ENCODE peak calls at places on chromosomes 2 and 18, in four cellular contexts. N, T, I and R are unnamed samples.

GRCh38 chr2:200795044-200795443 is 16.7 kb upstream of the BZW1 start:
- DNase-seq in N (no peak), T (no peak), I (peak), R (no peak)

GRCh38 chr2:43178602-43179542 is 47.5 kb downstream of the ZFP36L2 start:
- DNase-seq in N (no peak), T (no peak), I (peak), R (peak)

GRCh38 chr2:220455389-220455788 is 828.0 kb downstream of the SLC4A3 start:
- DNase-seq in N (no peak), T (no peak), I (no peak), R (no peak)

GRCh38 chr2:70087703-70088507 is 628 bp downstream of the PCBP1 start:
- DNase-seq in N (peak), T (no peak), I (no peak), R (no peak)

GRCh38 chr2:217055624-217056023 is 195.8 kb upstream of the TNP1 start:
- DNase-seq in N (no peak), T (no peak), I (no peak), R (no peak)

GRCh38 chr18:23718243-23718720 is 29.0 kb downstream of the LAMA3 start:
- DNase-seq in N (no peak), T (no peak), I (no peak), R (no peak)

GRCh38 chr2:164430166-164430783 is 191.0 kb downstream of the GRB14 start:
- DNase-seq in N (peak), T (no peak), I (peak), R (peak)

GRCh38 chr18:23541349-23542093 is 38.2 kb downstream of the RMC1 start:
- DNase-seq in N (no peak), T (no peak), I (no peak), R (no peak)

GRCh38 chr2:28683100-28683706 is 68.4 kb upstream of the PPP1CB start:
- DNase-seq in N (peak), T (no peak), I (peak), R (peak)

GRCh38 chr2:161604901-161605300 is 19.3 kb upstream of the SLC4A10 start:
- DNase-seq in N (no peak), T (no peak), I (no peak), R (no peak)

GRCh38 chr2:237691908-237692600 is 64.7 kb downstream of the LRRFIP1 start:
- DNase-seq in N (peak), T (peak), I (peak), R (peak)

GRCh38 chr2:240707046-240707756 is 15.5 kb downstream of the AQP12A start:
- DNase-seq in N (no peak), T (no peak), I (no peak), R (no peak)

GRCh38 chr2:182611009-182611408 is 105.0 kb upstream of the DNAJC10 start:
- DNase-seq in N (no peak), T (no peak), I (no peak), R (no peak)

GRCh38 chr2:86078801-86079545 is 26.7 kb downstream of the POLR1A start:
- DNase-seq in N (peak), T (peak), I (no peak), R (peak)

GRCh38 chr18:51506811-51507210 is 309.3 kb upstream of the MEX3C start:
- DNase-seq in N (no peak), T (no peak), I (no peak), R (no peak)

GRCh38 chr2:59996830-59997229 is 556.6 kb downstream of the BCL11A start:
- DNase-seq in N (no peak), T (no peak), I (no peak), R (no peak)

GRCh38 chr2:151637284-151637781 is 96.9 kb downstream of the NEB start:
- DNase-seq in N (no peak), T (no peak), I (no peak), R (no peak)

GRCh38 chr18:77077836-77078456 is 54.6 kb downstream of the MBP start:
- DNase-seq in N (no peak), T (no peak), I (no peak), R (no peak)

GRCh38 chr2:146730882-146731281 is 1113.9 kb upstream of the ACVR2A start:
- DNase-seq in N (no peak), T (no peak), I (no peak), R (no peak)

GRCh38 chr2:9318461-9319337 is 104.6 kb downstream of the ITGB1BP1 start:
- DNase-seq in N (no peak), T (no peak), I (no peak), R (no peak)

GRCh38 chr2:159904565-159905281 is 106.7 kb upstream of the CD302 start:
- DNase-seq in N (no peak), T (no peak), I (peak), R (no peak)

GRCh38 chr18:79940126-79940813 is 11.2 kb downstream of the SLC66A2 start:
- DNase-seq in N (no peak), T (no peak), I (no peak), R (no peak)

GRCh38 chr2:215451012-215451756 is 15.3 kb upstream of the FN1 start:
- DNase-seq in N (no peak), T (no peak), I (no peak), R (no peak)

GRCh38 chr2:121359937-121360565 is 75.0 kb upstream of the TFCP2L1 start:
- DNase-seq in N (peak), T (no peak), I (no peak), R (no peak)

GRCh38 chr2:72527424-72527823 is 298.4 kb downstream of the EXOC6B start:
- DNase-seq in N (no peak), T (no peak), I (no peak), R (no peak)

GRCh38 chr18:57846258-57846657 is 43.1 kb upstream of the ATP8B1 start:
- DNase-seq in N (no peak), T (no peak), I (peak), R (no peak)

GRCh38 chr18:63322908-63323634 is 3.5 kb upstream of the BCL2 start:
- DNase-seq in N (peak), T (peak), I (peak), R (peak)

GRCh38 chr2:180359522-180360282 is 352.6 kb upstream of the CWC22 start:
- DNase-seq in N (no peak), T (no peak), I (peak), R (no peak)

GRCh38 chr2:54606393-54606973 is 117.0 kb upstream of the EML6 start:
- DNase-seq in N (peak), T (no peak), I (no peak), R (no peak)

GRCh38 chr2:220163486-220163885 is 536.1 kb downstream of the SLC4A3 start:
- DNase-seq in N (no peak), T (no peak), I (no peak), R (no peak)

GRCh38 chr2:240600451-240600961 is 14.0 kb downstream of the CAPN10 start:
- DNase-seq in N (no peak), T (no peak), I (no peak), R (no peak)

GRCh38 chr2:225895126-225895525 is 495.6 kb downstream of the NYAP2 start:
- DNase-seq in N (no peak), T (no peak), I (no peak), R (no peak)

GRCh38 chr18:40957533-40958070 is 997.4 kb upstream of the PIK3C3 start:
- DNase-seq in N (no peak), T (no peak), I (no peak), R (no peak)

GRCh38 chr2:232013701-232014353 is 52.3 kb downstream of the DIS3L2 start:
- DNase-seq in N (no peak), T (no peak), I (peak), R (no peak)

GRCh38 chr18:48920408-48921038 is 30.2 kb downstream of the SMAD7 start:
- DNase-seq in N (peak), T (no peak), I (no peak), R (no peak)

GRCh38 chr2:200756618-200757321 is 54.9 kb upstream of the BZW1 start:
- DNase-seq in N (no peak), T (no peak), I (peak), R (no peak)

GRCh38 chr2:39481611-39482010 is 44.5 kb upstream of the MAP4K3 start:
- DNase-seq in N (no peak), T (no peak), I (peak), R (no peak)